ENCODE peak calls at places on chromosomes 16 and 17, in nine cellular contexts. X is EL; G is HFFc6; J is KG1; W is HuH-7; D is SW 1271; H is stimulated activated CD4-positive, alpha-beta T cell treated with anti-CD3 and anti-CD28 coated beads, Interleukin-2, amount 100 ng/mL, for 48 hours; Z is ELR; U is AG10803. N is an unnamed sample.

GRCh38 chr17:55237826-55238196 is 26.9 kb upstream of the HLF start:
- DNase-seq in X (peak; percentile 2), G (no peak), J (no peak), W (no peak), D (no peak), H (no peak), Z (no peak), U (no peak), N (no peak)

GRCh38 chr16:1501630-1502029 is 8.5 kb downstream of the TELO2 start:
- DNase-seq in X (no peak), G (no peak), J (no peak), W (no peak), D (no peak), H (no peak), Z (no peak), U (no peak), N (no peak)

GRCh38 chr17:18017958-18018357 is 21.0 kb downstream of the ATPAF2 start:
- DNase-seq in X (no peak), G (no peak), J (no peak), W (peak; percentile 37), D (no peak), H (no peak), Z (no peak), U (no peak), N (no peak)

GRCh38 chr16:63315229-63315628 is 1279.0 kb upstream of the CDH8 start:
- DNase-seq in X (no peak), G (no peak), J (no peak), W (peak; percentile 24), D (no peak), H (no peak), Z (no peak), U (no peak), N (no peak)

GRCh38 chr17:40464392-40464855 is 21.2 kb downstream of the IGFBP4 start:
- DNase-seq in X (no peak), G (no peak), J (no peak), W (no peak), D (no peak), H (no peak), Z (no peak), U (no peak), N (no peak)

GRCh38 chr16:1502092-1503004 is 9.2 kb downstream of the TELO2 start:
- DNase-seq in X (no peak), G (no peak), J (no peak), W (no peak), D (no peak), H (no peak), Z (no peak), U (no peak), N (no peak)

GRCh38 chr17:28405632-28406477 is at the start of gene SLC46A1:
- DNase-seq in X (peak; percentile 50), G (no peak), J (no peak), W (peak; percentile 79), D (peak; percentile 60), H (peak; percentile 46), Z (peak; percentile 50), U (peak; percentile 26), N (peak; percentile 22)

GRCh38 chr16:29940656-29941055 is 14.6 kb upstream of the KCTD13 start:
- DNase-seq in X (no peak), G (no peak), J (no peak), W (no peak), D (no peak), H (no peak), Z (no peak), U (no peak), N (no peak)

GRCh38 chr17:73480740-73481139 is 163.5 kb downstream of the SDK2 start:
- DNase-seq in X (no peak), G (no peak), J (no peak), W (no peak), D (no peak), H (no peak), Z (no peak), U (no peak), N (no peak)

GRCh38 chr17:18321309-18321708 is 6.2 kb downstream of the SMCR8 start:
- DNase-seq in X (no peak), G (no peak), J (no peak), W (peak; percentile 23), D (no peak), H (no peak), Z (peak; percentile 25), U (peak; percentile 28), N (no peak)